ENCODE peak calls at places on chromosome 2, in four cellular contexts. H, J, Q and Y are unnamed samples.

GRCh38 chr2:235133837-235134236 is 182.0 kb downstream of the SH3BP4 start:
- DNase-seq in H (no peak), J (no peak), Q (no peak), Y (no peak)

GRCh38 chr2:240133401-240133800 is 2.7 kb downstream of the COPS9 start:
- DNase-seq in H (no peak), J (no peak), Q (no peak), Y (no peak)

GRCh38 chr2:7722212-7722910 is 805.1 kb downstream of the RNF144A start:
- DNase-seq in H (no peak), J (no peak), Q (no peak), Y (no peak)

GRCh38 chr2:202700075-202700901 is 65.5 kb downstream of the FAM117B start:
- DNase-seq in H (no peak), J (no peak), Q (no peak), Y (no peak)

GRCh38 chr2:38095996-38096861 is 20.3 kb upstream of the CYP1B1 start:
- DNase-seq in H (peak), J (peak), Q (no peak), Y (no peak)

GRCh38 chr2:18356676-18357075 is 203.8 kb downstream of the RDH14 start:
- DNase-seq in H (no peak), J (no peak), Q (no peak), Y (no peak)

GRCh38 chr2:107627164-107627563 is 199.5 kb upstream of the RGPD4 start:
- DNase-seq in H (no peak), J (no peak), Q (no peak), Y (no peak)

GRCh38 chr2:19674051-19675002 is 227.5 kb downstream of the TTC32 start:
- DNase-seq in H (no peak), J (no peak), Q (no peak), Y (no peak)

GRCh38 chr2:223488814-223489213 is 113.3 kb downstream of the SCG2 start:
- DNase-seq in H (no peak), J (no peak), Q (no peak), Y (no peak)

GRCh38 chr2:157185828-157186227 is 71.7 kb upstream of the GALNT5 start:
- DNase-seq in H (no peak), J (no peak), Q (no peak), Y (no peak)

GRCh38 chr2:218326315-218326714 is 30.3 kb upstream of the CATIP start:
- DNase-seq in H (no peak), J (no peak), Q (no peak), Y (no peak)

GRCh38 chr2:182047544-182047943 is 61.9 kb downstream of the PPP1R1C start:
- DNase-seq in H (no peak), J (no peak), Q (no peak), Y (no peak)

GRCh38 chr2:215982465-215982875 is 30.9 kb downstream of the MREG start:
- DNase-seq in H (peak), J (peak), Q (no peak), Y (peak)

GRCh38 chr2:119248311-119248710 is 24.7 kb downstream of the STEAP3 start:
- DNase-seq in H (no peak), J (no peak), Q (no peak), Y (no peak)

GRCh38 chr2:237725661-237726060 is 72.9 kb upstream of the RBM44 start:
- DNase-seq in H (no peak), J (no peak), Q (no peak), Y (no peak)

GRCh38 chr2:223635080-223635479 is 32.9 kb upstream of the SCG2 start:
- DNase-seq in H (no peak), J (no peak), Q (no peak), Y (no peak)

GRCh38 chr2:62736899-62737559 is 31.5 kb downstream of the EHBP1 start:
- DNase-seq in H (no peak), J (no peak), Q (no peak), Y (no peak)

GRCh38 chr2:132715554-132715953 is 45.5 kb upstream of the LYPD1 start:
- DNase-seq in H (no peak), J (no peak), Q (no peak), Y (no peak)

GRCh38 chr2:230552181-230552580 is 136.2 kb downstream of the SP100 start:
- DNase-seq in H (no peak), J (no peak), Q (no peak), Y (no peak)

GRCh38 chr2:100036793-100037192 is 105.6 kb downstream of the AFF3 start:
- DNase-seq in H (no peak), J (no peak), Q (no peak), Y (no peak)

GRCh38 chr2:120108049-120108448 is 95.2 kb downstream of the EPB41L5 start:
- DNase-seq in H (no peak), J (peak), Q (no peak), Y (no peak)

GRCh38 chr2:163171786-163172549 is 333.4 kb upstream of the KCNH7 start:
- DNase-seq in H (no peak), J (no peak), Q (no peak), Y (no peak)

GRCh38 chr2:238433941-238434845 is 7.5 kb downstream of the ASB1 start:
- DNase-seq in H (no peak), J (no peak), Q (no peak), Y (no peak)

GRCh38 chr2:221705478-221705877 is 133.4 kb upstream of the EPHA4 start:
- DNase-seq in H (no peak), J (no peak), Q (no peak), Y (no peak)

GRCh38 chr2:74379851-74380789 is at the start of gene DCTN1:
- DNase-seq in H (peak), J (no peak), Q (peak), Y (peak)

GRCh38 chr2:207394812-207395534 is 134.8 kb upstream of the CREB1 start:
- DNase-seq in H (peak), J (peak), Q (no peak), Y (peak)

GRCh38 chr2:241795021-241795999 is 13.7 kb upstream of the NEU4 start:
- DNase-seq in H (peak), J (no peak), Q (no peak), Y (peak)

GRCh38 chr2:32783468-32783867 is 155.6 kb downstream of the TTC27 start:
- DNase-seq in H (no peak), J (no peak), Q (no peak), Y (no peak)

GRCh38 chr2:219175928-219176817 is 552 bp downstream of the CNPPD1 start:
- DNase-seq in H (peak), J (no peak), Q (no peak), Y (peak)

GRCh38 chr2:171541202-171541884 is 19.1 kb downstream of the CYBRD1 start:
- DNase-seq in H (peak), J (peak), Q (no peak), Y (peak)

GRCh38 chr2:18309188-18309587 is 251.3 kb downstream of the RDH14 start:
- DNase-seq in H (no peak), J (no peak), Q (no peak), Y (no peak)

GRCh38 chr2:237351046-237351445 is 62.9 kb downstream of the COL6A3 start:
- DNase-seq in H (no peak), J (no peak), Q (no peak), Y (no peak)

GRCh38 chr2:237256845-237257244 is 157.1 kb downstream of the COL6A3 start:
- DNase-seq in H (no peak), J (no peak), Q (no peak), Y (no peak)

GRCh38 chr2:175373001-175373727 is 191.7 kb upstream of the ATP5MC3 start:
- DNase-seq in H (no peak), J (no peak), Q (no peak), Y (no peak)